ENCODE peak calls at places on chromosomes 5 and 9, in eight cellular contexts. One of them, this sample, is unnamed.

GRCh38 chr9:101387871-101388506 is 3.2 kb upstream of the BAAT start:
- DNase-seq in AG04450: no peak
- DNase-seq in Calu3: peak
- DNase-seq in dorsolateral prefrontal cortex: no peak
- DNase-seq in esophagus squamous epithelium: no peak
- DNase-seq in heart right ventricle: no peak
- DNase-seq in bronchial epithelial cell: peak
- DNase-seq in neural crest cell: no peak
- DNase-seq in this sample: no peak

GRCh38 chr9:2466703-2467102 is 154.9 kb upstream of the VLDLR start:
- DNase-seq in esophagus squamous epithelium: no peak
- DNase-seq in neural crest cell: no peak
- DNase-seq in heart right ventricle: no peak
- DNase-seq in AG04450: no peak
- DNase-seq in Calu3: no peak
- DNase-seq in dorsolateral prefrontal cortex: no peak
- DNase-seq in bronchial epithelial cell: peak
- DNase-seq in this sample: no peak

GRCh38 chr5:143913008-143913752 is 101.2 kb downstream of the HMHB1 start:
- DNase-seq in esophagus squamous epithelium: no peak
- DNase-seq in neural crest cell: no peak
- DNase-seq in AG04450: no peak
- DNase-seq in Calu3: no peak
- DNase-seq in dorsolateral prefrontal cortex: no peak
- DNase-seq in heart right ventricle: no peak
- DNase-seq in bronchial epithelial cell: peak
- DNase-seq in this sample: no peak

GRCh38 chr5:53031695-53032096 is 42.5 kb downstream of the ITGA2 start:
- DNase-seq in dorsolateral prefrontal cortex: no peak
- DNase-seq in esophagus squamous epithelium: no peak
- DNase-seq in Calu3: peak
- DNase-seq in neural crest cell: no peak
- DNase-seq in bronchial epithelial cell: peak
- DNase-seq in heart right ventricle: no peak
- DNase-seq in AG04450: peak
- DNase-seq in this sample: no peak

GRCh38 chr5:81140461-81140860 is 92.7 kb upstream of the CKMT2 start:
- DNase-seq in neural crest cell: no peak
- DNase-seq in AG04450: no peak
- DNase-seq in Calu3: no peak
- DNase-seq in bronchial epithelial cell: no peak
- DNase-seq in esophagus squamous epithelium: no peak
- DNase-seq in dorsolateral prefrontal cortex: no peak
- DNase-seq in heart right ventricle: peak
- DNase-seq in this sample: no peak

GRCh38 chr5:120682851-120683250 is 218.8 kb downstream of the PRR16 start:
- DNase-seq in esophagus squamous epithelium: no peak
- DNase-seq in Calu3: no peak
- DNase-seq in AG04450: no peak
- DNase-seq in dorsolateral prefrontal cortex: no peak
- DNase-seq in neural crest cell: no peak
- DNase-seq in bronchial epithelial cell: no peak
- DNase-seq in heart right ventricle: no peak
- DNase-seq in this sample: no peak

GRCh38 chr9:86545085-86545484 is 190.9 kb upstream of the TUT7 start:
- DNase-seq in AG04450: no peak
- DNase-seq in esophagus squamous epithelium: no peak
- DNase-seq in Calu3: no peak
- DNase-seq in neural crest cell: no peak
- DNase-seq in heart right ventricle: no peak
- DNase-seq in bronchial epithelial cell: no peak
- DNase-seq in dorsolateral prefrontal cortex: no peak
- DNase-seq in this sample: no peak

GRCh38 chr9:124008307-124008854 is 3.2 kb upstream of the LHX2 start:
- DNase-seq in dorsolateral prefrontal cortex: peak
- DNase-seq in neural crest cell: no peak
- DNase-seq in Calu3: no peak
- DNase-seq in bronchial epithelial cell: peak
- DNase-seq in esophagus squamous epithelium: no peak
- DNase-seq in heart right ventricle: no peak
- DNase-seq in AG04450: no peak
- DNase-seq in this sample: no peak

GRCh38 chr5:1736065-1736464 is 63.6 kb downstream of the MRPL36 start:
- DNase-seq in dorsolateral prefrontal cortex: no peak
- DNase-seq in esophagus squamous epithelium: no peak
- DNase-seq in AG04450: no peak
- DNase-seq in neural crest cell: no peak
- DNase-seq in bronchial epithelial cell: no peak
- DNase-seq in Calu3: no peak
- DNase-seq in heart right ventricle: no peak
- DNase-seq in this sample: no peak

GRCh38 chr5:178460598-178461425 is 129.4 kb downstream of the COL23A1 start:
- DNase-seq in bronchial epithelial cell: peak
- DNase-seq in neural crest cell: peak
- DNase-seq in heart right ventricle: peak
- DNase-seq in Calu3: peak
- DNase-seq in AG04450: no peak
- DNase-seq in dorsolateral prefrontal cortex: peak
- DNase-seq in esophagus squamous epithelium: no peak
- DNase-seq in this sample: peak

GRCh38 chr5:74241751-74242140 is 398.8 kb downstream of the ENC1 start:
- DNase-seq in esophagus squamous epithelium: no peak
- DNase-seq in bronchial epithelial cell: peak
- DNase-seq in heart right ventricle: no peak
- DNase-seq in AG04450: no peak
- DNase-seq in Calu3: peak
- DNase-seq in neural crest cell: no peak
- DNase-seq in dorsolateral prefrontal cortex: no peak
- DNase-seq in this sample: no peak

GRCh38 chr5:54547711-54548250 is 30.2 kb downstream of the SNX18 start:
- DNase-seq in heart right ventricle: peak
- DNase-seq in neural crest cell: no peak
- DNase-seq in Calu3: no peak
- DNase-seq in esophagus squamous epithelium: no peak
- DNase-seq in dorsolateral prefrontal cortex: no peak
- DNase-seq in AG04450: peak
- DNase-seq in bronchial epithelial cell: peak
- DNase-seq in this sample: no peak

GRCh38 chr5:96747718-96748117 is 60.0 kb downstream of the ERAP1 start:
- DNase-seq in bronchial epithelial cell: no peak
- DNase-seq in Calu3: no peak
- DNase-seq in esophagus squamous epithelium: no peak
- DNase-seq in neural crest cell: no peak
- DNase-seq in heart right ventricle: no peak
- DNase-seq in AG04450: no peak
- DNase-seq in dorsolateral prefrontal cortex: no peak
- DNase-seq in this sample: no peak

GRCh38 chr5:8726383-8727036 is 819.4 kb downstream of the SEMA5A start:
- DNase-seq in dorsolateral prefrontal cortex: no peak
- DNase-seq in bronchial epithelial cell: no peak
- DNase-seq in Calu3: no peak
- DNase-seq in heart right ventricle: no peak
- DNase-seq in neural crest cell: no peak
- DNase-seq in esophagus squamous epithelium: no peak
- DNase-seq in AG04450: no peak
- DNase-seq in this sample: no peak

DNA sequence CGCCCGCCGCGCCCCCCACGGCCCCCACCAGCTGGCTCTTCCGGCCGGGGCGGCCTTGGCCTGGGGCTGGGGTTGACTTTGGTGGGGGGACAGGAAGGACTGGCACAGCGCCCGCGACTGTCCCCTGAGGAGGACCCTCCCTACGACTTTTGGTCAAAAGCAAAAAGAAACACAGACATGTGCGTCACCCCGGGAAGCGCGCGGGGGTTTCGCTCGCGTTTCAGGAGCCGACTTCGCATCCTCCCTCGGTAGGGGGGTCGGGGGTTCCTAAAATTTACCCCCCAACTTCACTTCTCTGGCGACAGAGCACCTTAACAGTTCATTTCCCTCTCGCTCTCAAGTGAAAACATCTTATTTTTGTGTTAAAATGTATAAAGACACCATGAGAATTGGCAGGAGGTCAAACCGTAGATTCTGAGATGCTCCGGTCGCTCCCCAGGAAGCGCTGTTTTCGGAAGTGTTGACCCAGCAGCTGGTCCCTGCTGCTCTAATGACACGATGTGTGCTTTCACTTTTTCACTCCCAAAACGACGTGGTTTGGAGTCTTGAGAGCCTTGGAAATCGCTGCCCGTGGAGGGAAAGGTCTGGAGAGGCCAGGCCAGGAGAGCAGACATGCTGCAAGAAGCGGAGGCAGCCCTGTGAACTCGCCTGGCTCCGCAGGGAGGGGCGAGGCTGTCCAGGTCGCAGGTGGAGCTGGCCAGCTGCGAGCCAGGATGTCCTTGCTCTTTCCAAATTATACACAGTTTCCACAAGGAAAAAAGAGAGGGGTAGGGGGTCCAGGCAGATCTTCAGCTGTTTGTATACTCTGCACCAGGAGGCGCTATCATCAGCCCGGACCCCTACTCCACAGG is 248.2 kb upstream of the ANKRD55 start:
- DNase-seq in bronchial epithelial cell: peak
- DNase-seq in Calu3: no peak
- DNase-seq in AG04450: no peak
- DNase-seq in esophagus squamous epithelium: no peak
- DNase-seq in heart right ventricle: peak
- DNase-seq in neural crest cell: peak
- DNase-seq in dorsolateral prefrontal cortex: no peak
- DNase-seq in this sample: no peak
- TF ChIP-seq CTCF in bronchial epithelial cell: peak
- TF ChIP-seq CTCF in Calu3: no peak
- TF ChIP-seq CTCF in AG04450: peak
- TF ChIP-seq CTCF in esophagus squamous epithelium: no peak
- TF ChIP-seq CTCF in heart right ventricle: peak
- TF ChIP-seq CTCF in neural crest cell: peak
- TF ChIP-seq CTCF in dorsolateral prefrontal cortex: peak
- TF ChIP-seq CTCF in this sample: no peak

GRCh38 chr5:127746756-127747155 is 43.6 kb downstream of the CCDC192 start:
- DNase-seq in esophagus squamous epithelium: no peak
- DNase-seq in dorsolateral prefrontal cortex: no peak
- DNase-seq in bronchial epithelial cell: peak
- DNase-seq in neural crest cell: no peak
- DNase-seq in Calu3: no peak
- DNase-seq in AG04450: peak
- DNase-seq in heart right ventricle: no peak
- DNase-seq in this sample: no peak
- TF ChIP-seq CTCF in esophagus squamous epithelium: peak
- TF ChIP-seq CTCF in dorsolateral prefrontal cortex: peak
- TF ChIP-seq CTCF in bronchial epithelial cell: peak
- TF ChIP-seq CTCF in neural crest cell: peak
- TF ChIP-seq CTCF in Calu3: peak
- TF ChIP-seq CTCF in AG04450: peak
- TF ChIP-seq CTCF in heart right ventricle: peak
- TF ChIP-seq CTCF in this sample: no peak

DNA sequence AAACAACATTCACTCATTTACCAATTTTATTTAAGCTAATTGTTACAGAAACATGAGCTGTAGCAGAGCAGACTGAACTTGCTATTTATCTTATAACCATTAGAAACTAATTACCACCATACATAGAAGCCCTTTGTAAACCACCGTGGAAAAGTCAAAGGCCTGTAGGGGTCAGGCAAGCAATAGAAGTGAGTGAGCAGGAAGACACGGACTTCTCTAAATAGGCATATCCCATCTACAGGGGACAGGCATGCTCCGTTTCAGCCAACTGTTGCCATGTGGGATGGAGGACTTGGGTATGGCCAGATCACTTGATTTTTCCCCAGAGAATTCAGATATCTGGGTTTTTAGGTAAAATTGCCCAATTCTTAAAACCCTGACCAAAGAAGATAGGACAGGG is 44.8 kb downstream of the PRRC1 start:
- DNase-seq in dorsolateral prefrontal cortex: no peak
- DNase-seq in esophagus squamous epithelium: no peak
- DNase-seq in AG04450: no peak
- DNase-seq in heart right ventricle: no peak
- DNase-seq in Calu3: no peak
- DNase-seq in bronchial epithelial cell: peak
- DNase-seq in neural crest cell: peak
- DNase-seq in this sample: no peak
- TF ChIP-seq CTCF in dorsolateral prefrontal cortex: peak
- TF ChIP-seq CTCF in esophagus squamous epithelium: no peak
- TF ChIP-seq CTCF in AG04450: peak
- TF ChIP-seq CTCF in heart right ventricle: peak
- TF ChIP-seq CTCF in Calu3: peak
- TF ChIP-seq CTCF in bronchial epithelial cell: no peak
- TF ChIP-seq CTCF in neural crest cell: peak
- TF ChIP-seq CTCF in this sample: no peak

GRCh38 chr9:121985792-121986494 is 107.2 kb downstream of the TTLL11 start:
- DNase-seq in AG04450: no peak
- DNase-seq in heart right ventricle: peak
- DNase-seq in bronchial epithelial cell: no peak
- DNase-seq in neural crest cell: no peak
- DNase-seq in Calu3: no peak
- DNase-seq in esophagus squamous epithelium: no peak
- DNase-seq in dorsolateral prefrontal cortex: no peak
- DNase-seq in this sample: no peak
- TF ChIP-seq CTCF in AG04450: no peak
- TF ChIP-seq CTCF in heart right ventricle: peak
- TF ChIP-seq CTCF in bronchial epithelial cell: no peak
- TF ChIP-seq CTCF in neural crest cell: no peak
- TF ChIP-seq CTCF in Calu3: no peak
- TF ChIP-seq CTCF in esophagus squamous epithelium: no peak
- TF ChIP-seq CTCF in dorsolateral prefrontal cortex: no peak
- TF ChIP-seq CTCF in this sample: no peak

DNA sequence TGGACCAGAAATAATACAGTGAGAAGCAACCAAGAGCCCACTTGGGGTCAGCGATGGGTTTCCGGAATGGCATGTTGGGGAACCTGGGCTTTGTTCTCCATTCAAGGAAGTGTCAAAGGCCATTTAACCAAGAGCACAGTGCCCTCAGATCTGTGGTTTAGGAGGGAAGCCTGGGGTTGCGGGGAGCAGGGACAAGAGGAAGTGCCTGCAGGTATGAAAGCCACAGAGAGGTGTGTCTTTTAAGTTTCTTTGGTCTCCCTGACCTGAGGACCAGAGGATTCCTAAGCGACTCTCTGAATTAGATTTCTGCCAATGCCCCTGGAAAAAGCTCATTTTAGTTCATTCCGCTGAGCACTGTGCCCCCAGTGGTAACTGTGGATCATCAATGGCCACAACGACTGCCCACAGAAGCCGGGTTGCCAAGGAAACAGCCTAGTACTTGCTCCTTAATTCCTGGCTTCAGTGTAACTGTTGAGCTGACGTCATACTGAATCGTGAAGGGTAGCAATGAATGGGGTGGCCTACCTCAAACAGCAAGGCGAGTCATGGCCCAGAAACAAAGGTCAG is 107.3 kb upstream of the SPIN1 start:
- DNase-seq in neural crest cell: peak
- DNase-seq in bronchial epithelial cell: no peak
- DNase-seq in esophagus squamous epithelium: no peak
- DNase-seq in heart right ventricle: no peak
- DNase-seq in Calu3: peak
- DNase-seq in AG04450: no peak
- DNase-seq in dorsolateral prefrontal cortex: no peak
- DNase-seq in this sample: no peak
- TF ChIP-seq CTCF in neural crest cell: no peak
- TF ChIP-seq CTCF in bronchial epithelial cell: no peak
- TF ChIP-seq CTCF in esophagus squamous epithelium: no peak
- TF ChIP-seq CTCF in heart right ventricle: no peak
- TF ChIP-seq CTCF in Calu3: no peak
- TF ChIP-seq CTCF in AG04450: no peak
- TF ChIP-seq CTCF in dorsolateral prefrontal cortex: no peak
- TF ChIP-seq CTCF in this sample: no peak